ENCODE peak calls at places on chromosome 17, in five cellular contexts. A is progenitor cell of endocrine pancreas; C is lung microvascular endothelial cell; O is small intestine; E is CD4-positive, alpha-beta T cell. I is an unnamed sample.

GRCh38 chr17:45364531-45365390 is 47.9 kb upstream of the MAP3K14 start:
- DNase-seq in O (no peak), A (no peak), C (peak), E (no peak), I (peak)

GRCh38 chr17:77417575-77417974 is 276.8 kb downstream of the SEC14L1 start:
- DNase-seq in A (no peak), C (no peak), O (no peak), E (no peak), I (no peak)

GRCh38 chr17:27609606-27610303 is 21.2 kb upstream of the LGALS9 start:
- DNase-seq in C (peak), O (peak), E (no peak), A (no peak), I (peak)

GRCh38 chr17:9628509-9628908 is 16.8 kb upstream of the USP43 start:
- DNase-seq in A (no peak), C (no peak), O (peak), E (no peak), I (peak)

GRCh38 chr17:50259484-50260324 is 14.6 kb upstream of the TMEM92 start:
- DNase-seq in A (no peak), E (no peak), C (no peak), O (no peak), I (no peak)

GRCh38 chr17:72766761-72767356 is 325.6 kb downstream of the SLC39A11 start:
- DNase-seq in C (no peak), E (no peak), O (no peak), A (no peak), I (no peak)

GRCh38 chr17:55524440-55525220 is 13.4 kb upstream of the SMIM36 start:
- DNase-seq in C (no peak), E (no peak), O (no peak), A (no peak), I (no peak)

GRCh38 chr17:21467196-21467595 is 91.0 kb downstream of the KCNJ12 start:
- DNase-seq in C (no peak), A (no peak), E (no peak), O (no peak), I (no peak)

GRCh38 chr17:73496232-73496631 is 148.0 kb downstream of the SDK2 start:
- DNase-seq in C (no peak), E (no peak), O (no peak), A (no peak), I (no peak)

GRCh38 chr17:2695961-2696760 is 15.4 kb downstream of the CLUH start:
- DNase-seq in O (no peak), C (no peak), E (no peak), A (no peak), I (no peak)

GRCh38 chr17:59151591-59151990 is 3.4 kb downstream of the SKA2 start:
- DNase-seq in E (no peak), C (no peak), A (no peak), O (no peak), I (no peak)

GRCh38 chr17:44354582-44355309 is 8.9 kb downstream of the FAM171A2 start:
- DNase-seq in A (peak), O (peak), E (peak), C (no peak), I (no peak)

GRCh38 chr17:18038149-18038850 is 668 bp downstream of the ATPAF2 start:
- DNase-seq in O (no peak), A (no peak), C (no peak), E (no peak), I (no peak)

GRCh38 chr17:39927928-39928867 is 666 bp downstream of the LRRC3C start:
- DNase-seq in E (no peak), O (peak), C (peak), A (peak), I (no peak)

GRCh38 chr17:82839617-82840292 is at the start of gene ZNF750:
- DNase-seq in C (no peak), A (no peak), O (no peak), E (no peak), I (no peak)

GRCh38 chr17:81582769-81583168 is 30.6 kb upstream of the FAAP100 start:
- DNase-seq in O (no peak), C (no peak), E (no peak), A (no peak), I (no peak)

GRCh38 chr17:34199449-34199848 is 55.6 kb upstream of the CCL2 start:
- DNase-seq in A (no peak), E (no peak), O (no peak), C (no peak), I (no peak)

GRCh38 chr17:58121925-58122324 is 26.3 kb upstream of the OR4D1 start:
- DNase-seq in A (no peak), O (peak), C (peak), E (peak), I (peak)

GRCh38 chr17:53628011-53628410 is 194.7 kb upstream of the KIF2B start:
- DNase-seq in A (no peak), C (no peak), E (no peak), O (no peak), I (no peak)

GRCh38 chr17:74520790-74521480 is 10.3 kb downstream of the CD300LB start:
- DNase-seq in A (no peak), E (no peak), O (no peak), C (no peak), I (no peak)

GRCh38 chr17:1730345-1731193 is 6.1 kb downstream of the WDR81 start:
- DNase-seq in A (no peak), O (no peak), C (peak), E (no peak), I (no peak)

GRCh38 chr17:77409282-77410161 is 268.8 kb downstream of the SEC14L1 start:
- DNase-seq in O (no peak), C (no peak), E (no peak), A (no peak), I (peak)

GRCh38 chr17:78257810-78258322 is 26.4 kb downstream of the TMEM235 start:
- DNase-seq in O (no peak), A (no peak), C (no peak), E (no peak), I (no peak)

GRCh38 chr17:7440823-7441174 is 1.5 kb downstream of the FGF11 start:
- DNase-seq in O (no peak), A (no peak), C (peak), E (no peak), I (no peak)

GRCh38 chr17:55897301-55897700 is 146.4 kb downstream of the PCTP start:
- DNase-seq in A (no peak), C (no peak), E (no peak), O (no peak), I (no peak)

GRCh38 chr17:15957206-15957605 is 12.3 kb downstream of the ADORA2B start:
- DNase-seq in A (no peak), O (no peak), E (no peak), C (peak), I (no peak)

GRCh38 chr17:17079761-17080160 is 37.5 kb downstream of the MPRIP start:
- DNase-seq in A (no peak), C (no peak), O (no peak), E (no peak), I (no peak)

GRCh38 chr17:68184816-68185436 is 62.9 kb upstream of the AMZ2 start:
- DNase-seq in C (no peak), E (peak), A (no peak), O (no peak), I (no peak)